ENCODE peak calls at places on chromosomes 2 and 18, in four cellular contexts. One of them, this sample, is unnamed. For H3K4me1, the result is how much of the 10 kb centered on the place peaks cover.

GRCh38 chr2:187528042-187528441 is 26.2 kb downstream of the TFPI start:
- DNase-seq in HepG2: no peak
- DNase-seq in IMR-90: no peak
- DNase-seq in A549: no peak
- DNase-seq in this sample: no peak

GRCh38 chr2:126534508-126534907 is 121.5 kb upstream of the GYPC start:
- DNase-seq in HepG2: no peak
- DNase-seq in IMR-90: no peak
- DNase-seq in A549: no peak
- DNase-seq in this sample: no peak

GRCh38 chr2:175383286-175383685 is 201.8 kb upstream of the ATP5MC3 start:
- DNase-seq in HepG2: no peak
- DNase-seq in IMR-90: no peak
- DNase-seq in A549: no peak
- DNase-seq in this sample: no peak

GRCh38 chr2:32450851-32451250 is 94.0 kb downstream of the BIRC6 start:
- DNase-seq in HepG2: no peak
- DNase-seq in IMR-90: peak
- DNase-seq in A549: no peak
- DNase-seq in this sample: no peak

GRCh38 chr2:3634631-3635091 is 23.3 kb upstream of the ALLC start:
- DNase-seq in HepG2: no peak
- DNase-seq in IMR-90: no peak
- DNase-seq in A549: no peak
- DNase-seq in this sample: no peak

GRCh38 chr2:128735296-128735960 is 416.8 kb upstream of the HS6ST1 start:
- DNase-seq in HepG2: no peak
- DNase-seq in IMR-90: no peak
- DNase-seq in A549: no peak
- DNase-seq in this sample: no peak

GRCh38 chr2:161238559-161239415 is 69.4 kb upstream of the PSMD14 start:
- DNase-seq in HepG2: no peak
- DNase-seq in IMR-90: peak
- DNase-seq in A549: peak
- DNase-seq in this sample: peak

GRCh38 chr2:204722207-204722606 is 176.9 kb downstream of the PARD3B start:
- DNase-seq in HepG2: no peak
- DNase-seq in IMR-90: no peak
- DNase-seq in A549: no peak
- DNase-seq in this sample: no peak

GRCh38 chr18:57445488-57446319 is 10.5 kb downstream of the ONECUT2 start:
- DNase-seq in HepG2: peak
- DNase-seq in IMR-90: no peak
- DNase-seq in A549: peak
- DNase-seq in this sample: no peak

GRCh38 chr2:224217962-224218347 is 178.9 kb upstream of the SERPINE2 start:
- DNase-seq in HepG2: no peak
- DNase-seq in IMR-90: peak
- DNase-seq in A549: no peak
- DNase-seq in this sample: no peak

DNA sequence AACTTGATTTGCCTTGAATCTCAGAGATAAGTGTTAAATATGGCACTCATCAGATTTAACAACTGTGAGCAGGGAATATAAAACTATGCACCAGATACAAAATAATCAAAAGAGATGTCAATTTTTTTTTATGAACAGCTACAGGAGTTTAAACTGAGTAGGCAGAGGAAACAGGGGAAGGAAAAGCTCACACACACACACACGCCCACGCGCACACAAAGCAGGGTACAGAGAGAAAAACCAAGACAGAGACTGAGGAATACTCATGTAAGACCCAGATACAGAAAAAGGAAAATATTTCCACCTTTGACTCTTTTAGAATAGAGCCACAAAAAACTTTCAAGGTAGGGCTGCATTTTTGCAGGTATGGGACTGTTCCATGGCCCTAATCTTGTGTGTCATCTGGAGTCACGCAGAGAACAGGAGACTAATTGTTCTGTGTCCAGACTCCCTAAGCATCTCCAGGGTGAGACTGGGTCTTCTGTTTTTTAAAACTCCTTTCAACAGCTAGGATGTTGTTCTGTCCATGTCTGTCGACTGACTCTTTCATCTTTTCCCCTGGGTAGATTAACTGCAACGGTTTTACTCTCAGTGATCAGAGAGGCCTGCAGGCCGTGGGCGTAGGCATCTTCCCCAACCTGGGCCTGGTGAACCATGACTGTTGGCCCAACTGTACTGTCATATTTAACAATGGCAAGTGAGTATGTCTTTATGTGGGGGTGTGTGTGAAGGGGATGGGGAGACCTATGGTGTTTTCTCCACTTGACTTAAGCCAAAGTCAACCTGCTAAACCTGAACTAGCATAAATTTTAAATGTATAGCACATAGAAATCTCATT is 23.0 kb downstream of the SMYD1 start:
- DNase-seq in HepG2: no peak
- DNase-seq in IMR-90: no peak
- DNase-seq in A549: no peak
- DNase-seq in this sample: no peak
- H3K27ac ChIP-seq in HepG2: no peak
- H3K27ac ChIP-seq in IMR-90: no peak
- H3K27ac ChIP-seq in A549: no peak
- H3K27ac ChIP-seq in this sample: no peak

DNA sequence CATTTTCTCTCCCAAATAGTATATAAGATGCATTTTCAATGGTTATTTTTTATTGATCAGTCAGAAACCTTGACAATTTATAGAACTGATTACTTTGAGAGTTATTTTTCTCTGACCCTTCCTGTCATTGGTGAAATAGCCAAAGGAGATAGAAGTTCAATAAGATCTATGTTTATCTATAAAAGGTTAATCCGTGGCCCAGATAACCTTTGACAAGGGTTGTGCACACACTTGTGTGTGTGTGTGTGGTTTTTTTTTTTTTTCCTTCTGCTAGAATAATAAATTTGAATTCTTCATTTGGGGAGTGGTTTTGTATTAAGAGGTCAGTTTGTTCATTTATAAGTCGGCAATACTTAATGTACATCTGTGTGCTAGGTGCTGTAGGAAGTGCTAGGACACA is 160.0 kb downstream of the MGAT5 start:
- DNase-seq in HepG2: no peak
- DNase-seq in IMR-90: no peak
- DNase-seq in A549: no peak
- DNase-seq in this sample: no peak
- H3K4me1 ChIP-seq in HepG2: half or more
- H3K4me1 ChIP-seq in IMR-90: under half
- H3K4me1 ChIP-seq in A549: under half
- H3K4me1 ChIP-seq in this sample: under half

GRCh38 chr2:64456298-64456697 is 2.3 kb downstream of the LGALSL start:
- DNase-seq in HepG2: no peak
- DNase-seq in IMR-90: no peak
- DNase-seq in A549: no peak
- DNase-seq in this sample: peak

GRCh38 chr2:64454316-64455030 is 511 bp downstream of the LGALSL start:
- DNase-seq in HepG2: no peak
- DNase-seq in IMR-90: peak
- DNase-seq in A549: peak
- DNase-seq in this sample: peak

GRCh38 chr2:64455031-64455332 is 1.0 kb downstream of the LGALSL start:
- DNase-seq in HepG2: no peak
- DNase-seq in IMR-90: no peak
- DNase-seq in A549: no peak
- DNase-seq in this sample: no peak

GRCh38 chr2:64455545-64455944 is 1.6 kb downstream of the LGALSL start:
- DNase-seq in HepG2: peak
- DNase-seq in IMR-90: no peak
- DNase-seq in A549: peak
- DNase-seq in this sample: no peak

DNA sequence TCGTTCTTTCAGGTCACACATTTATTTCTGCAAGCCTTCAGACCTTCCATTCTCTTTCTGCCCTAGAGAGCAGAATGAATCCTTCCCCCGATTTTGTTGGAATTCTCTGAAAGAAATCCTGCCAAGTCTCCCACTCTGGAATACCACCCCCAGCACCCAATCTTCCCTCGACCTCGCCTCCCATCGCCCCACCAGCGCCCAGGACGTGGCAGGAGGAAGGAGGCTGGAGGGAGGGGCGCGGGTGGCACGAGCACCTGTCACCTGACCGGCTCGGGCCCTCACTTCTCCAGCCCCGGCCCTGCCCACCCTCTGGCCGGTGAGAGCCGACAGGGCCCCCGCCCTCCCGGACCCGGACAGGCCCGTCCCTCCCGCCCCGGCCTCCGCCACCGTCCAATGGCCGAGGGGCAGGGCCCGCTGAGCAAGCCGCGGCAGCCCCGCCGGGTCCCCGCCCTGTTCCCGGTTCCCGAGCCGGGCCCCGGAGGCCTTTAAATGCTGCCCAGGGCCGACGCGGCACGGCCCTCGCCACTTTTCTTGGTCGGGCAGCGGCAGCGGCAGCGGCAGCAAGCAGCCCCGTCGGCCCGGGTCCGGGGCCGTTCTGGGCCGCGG is at the start of gene LGALSL:
- DNase-seq in HepG2: peak
- DNase-seq in IMR-90: peak
- DNase-seq in A549: peak
- DNase-seq in this sample: peak
- TF ChIP-seq POLR2A in HepG2: peak
- TF ChIP-seq POLR2A in IMR-90: no peak
- TF ChIP-seq POLR2A in A549: no peak
- TF ChIP-seq POLR2A in this sample: peak

GRCh38 chr2:133919285-133919684 is 334.6 kb upstream of the MGAT5 start:
- DNase-seq in HepG2: no peak
- DNase-seq in IMR-90: peak
- DNase-seq in A549: no peak
- DNase-seq in this sample: no peak
- H3K27ac ChIP-seq in HepG2: no peak
- H3K27ac ChIP-seq in IMR-90: no peak
- H3K27ac ChIP-seq in A549: no peak
- H3K27ac ChIP-seq in this sample: no peak

DNA sequence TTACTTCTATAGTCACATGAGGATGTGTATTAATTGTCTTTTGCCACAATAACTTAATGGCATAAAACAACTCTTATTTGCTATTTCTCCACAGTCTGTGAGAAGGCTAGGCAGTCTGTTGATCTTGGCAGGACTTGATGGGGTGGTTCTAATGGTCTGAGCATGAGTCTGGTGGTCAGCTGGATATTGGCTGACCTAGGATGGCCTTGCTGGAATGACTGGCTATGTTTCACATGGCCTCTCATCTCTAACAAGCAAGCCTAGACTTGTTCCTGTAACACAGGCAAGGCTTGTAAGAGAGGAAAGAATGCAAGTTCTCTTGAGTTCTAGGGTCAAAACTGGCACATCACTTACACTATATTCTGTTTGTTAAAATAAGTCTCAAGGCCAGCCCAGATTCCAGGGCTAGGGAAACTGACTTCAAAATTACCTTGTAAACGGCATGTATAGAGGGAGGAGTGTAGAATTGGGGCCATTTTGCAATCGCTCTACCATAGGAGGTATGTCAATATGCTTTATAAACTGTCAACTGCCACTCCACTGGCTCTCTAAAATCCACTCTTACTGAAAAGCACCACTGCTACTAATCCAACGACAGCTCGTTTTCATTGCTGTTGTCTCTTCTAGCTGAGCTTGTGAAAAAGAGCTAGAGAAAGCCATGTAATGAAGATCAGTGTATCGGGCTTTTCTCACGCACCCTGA is 325.0 kb upstream of the PKDCC start:
- DNase-seq in HepG2: no peak
- DNase-seq in IMR-90: peak
- DNase-seq in A549: no peak
- DNase-seq in this sample: peak
- H3K4me1 ChIP-seq in HepG2: under half
- H3K4me1 ChIP-seq in IMR-90: under half
- H3K4me1 ChIP-seq in A549: under half
- H3K4me1 ChIP-seq in this sample: under half

GRCh38 chr2:74219846-74220486 is 21.6 kb downstream of the MTHFD2 start:
- DNase-seq in HepG2: peak
- DNase-seq in IMR-90: no peak
- DNase-seq in A549: no peak
- DNase-seq in this sample: no peak
- TF ChIP-seq POLR2A in HepG2: no peak
- TF ChIP-seq POLR2A in IMR-90: no peak
- TF ChIP-seq POLR2A in A549: no peak
- TF ChIP-seq POLR2A in this sample: no peak

This sample was measured in thyroid gland.